ENCODE peak calls at places on chromosomes 11 and 22, in five cellular contexts. J is epithelial cell of esophagus, E is BJ, N is psoas muscle, Z is IMR-90. C is an unnamed sample.

GRCh38 chr22:34669001-34669400 is 397.0 kb upstream of the ISX start:
- DNase-seq in N (no peak), E (no peak), Z (no peak), J (no peak), C (no peak)

GRCh38 chr11:128927683-128928336 is 14.9 kb downstream of the TP53AIP1 start:
- DNase-seq in N (no peak), J (no peak), E (no peak), Z (no peak), C (no peak)

GRCh38 chr22:27669798-27670599 is 131.6 kb downstream of the MN1 start:
- DNase-seq in E (no peak), Z (no peak), J (no peak), N (peak), C (no peak)

GRCh38 chr11:86513746-86514373 is 139.2 kb downstream of the CCDC81 start:
- DNase-seq in Z (no peak), E (no peak), J (no peak), N (no peak), C (no peak)

GRCh38 chr11:88538088-88538487 is 200.6 kb upstream of the CTSC start:
- DNase-seq in N (no peak), Z (peak), J (peak), E (no peak), C (no peak)

GRCh38 chr22:37750596-37751162 is 53.8 kb downstream of the TRIOBP start:
- DNase-seq in Z (no peak), N (no peak), J (no peak), E (no peak), C (no peak)

GRCh38 chr11:33185756-33186155 is 24.5 kb upstream of the CSTF3 start:
- DNase-seq in E (no peak), N (no peak), Z (no peak), J (no peak), C (no peak)

GRCh38 chr11:61913699-61914395 is 3.5 kb downstream of the RAB3IL1 start:
- DNase-seq in E (no peak), Z (no peak), N (no peak), J (no peak), C (no peak)

GRCh38 chr11:132644511-132644910 is 887.8 kb downstream of the OPCML start:
- DNase-seq in J (no peak), E (no peak), Z (no peak), N (no peak), C (no peak)

GRCh38 chr11:134655189-134655937 is 243.3 kb upstream of the B3GAT1 start:
- DNase-seq in Z (no peak), N (no peak), J (no peak), E (no peak), C (no peak)

GRCh38 chr11:118364956-118365615 is 5.7 kb downstream of the UBE4A start:
- DNase-seq in N (no peak), E (no peak), J (no peak), Z (no peak), C (no peak)

GRCh38 chr22:50260801-50261614 is 475 bp downstream of the MAPK12 start:
- DNase-seq in Z (peak), N (no peak), J (peak), E (no peak), C (no peak)

GRCh38 chr11:101862410-101863233 is 52.2 kb upstream of the CEP126 start:
- DNase-seq in J (peak), N (no peak), Z (peak), E (no peak), C (peak)
- TF ChIP-seq CTCF in J (peak), N (peak), Z (peak), E (peak), C (peak)

DNA sequence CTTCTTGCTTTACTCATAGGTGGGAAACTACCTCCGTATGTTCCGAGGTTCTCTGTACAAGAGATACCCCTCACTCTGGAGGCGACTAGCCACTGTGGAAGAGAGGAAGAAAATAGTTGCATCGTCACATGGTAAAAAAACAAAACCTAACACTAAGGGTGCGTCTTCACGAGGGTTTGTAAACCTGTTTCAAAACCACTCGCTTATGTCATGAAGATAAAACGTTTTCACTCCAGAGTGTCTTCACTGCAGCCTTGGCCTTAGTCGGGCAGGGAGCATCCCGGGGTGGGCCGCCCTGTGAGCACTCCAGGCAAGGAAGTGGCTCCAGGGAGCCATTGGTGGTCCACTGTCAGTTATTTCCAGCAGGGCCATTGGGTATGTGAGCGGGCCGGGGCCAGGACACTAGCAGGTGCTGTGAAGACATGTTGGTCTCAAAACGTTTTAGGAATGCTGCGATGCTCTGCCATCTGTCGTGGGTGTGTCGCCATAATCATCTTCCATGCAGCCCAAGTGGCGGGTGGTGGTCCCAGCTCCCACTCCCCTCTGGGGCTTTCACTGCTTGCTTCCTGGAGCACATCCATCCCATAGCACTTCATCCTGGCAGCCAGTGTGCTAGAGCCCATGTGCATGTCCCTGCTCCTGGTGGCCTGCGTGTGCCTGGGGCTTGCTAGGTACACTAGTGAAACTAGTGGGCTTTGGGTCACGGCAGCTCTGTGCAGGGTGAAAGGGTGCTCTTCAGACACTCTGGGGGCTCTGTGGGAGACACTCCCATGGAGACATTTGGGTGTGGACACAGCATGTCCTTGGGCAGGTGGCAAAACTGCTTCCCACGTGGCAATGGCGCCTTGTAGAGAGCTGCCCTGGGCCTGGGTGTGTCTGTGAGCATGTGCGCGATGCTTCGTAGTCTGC is 5.2 kb downstream of the SMARCB1 start:
- DNase-seq in J (no peak), E (no peak), N (no peak), Z (no peak), C (no peak)
- TF ChIP-seq CTCF in J (no peak), E (no peak), N (no peak), Z (no peak), C (no peak)

GRCh38 chr22:17897864-17898263 is 123.6 kb upstream of the BID start:
- DNase-seq in E (no peak), N (no peak), J (no peak), Z (no peak), C (no peak)

GRCh38 chr22:17893900-17894299 is 119.6 kb upstream of the BID start:
- DNase-seq in J (no peak), E (no peak), Z (no peak), N (no peak), C (no peak)

GRCh38 chr22:17897411-17897810 is 123.1 kb upstream of the BID start:
- DNase-seq in Z (no peak), E (no peak), N (no peak), J (no peak), C (no peak)

GRCh38 chr22:17898375-17898774 is 124.1 kb upstream of the BID start:
- DNase-seq in J (no peak), N (no peak), Z (no peak), E (no peak), C (no peak)

GRCh38 chr22:17896552-17896951 is 122.3 kb upstream of the BID start:
- DNase-seq in J (no peak), E (no peak), Z (peak), N (peak), C (no peak)
- TF ChIP-seq CTCF in J (peak), E (peak), Z (peak), N (peak), C (peak)

GRCh38 chr11:113814181-113814580 is 34.6 kb downstream of the CLDN25 start:
- DNase-seq in J (no peak), N (no peak), Z (no peak), E (no peak), C (no peak)
- TF ChIP-seq CTCF in J (no peak), N (no peak), Z (no peak), E (no peak), C (no peak)

DNA sequence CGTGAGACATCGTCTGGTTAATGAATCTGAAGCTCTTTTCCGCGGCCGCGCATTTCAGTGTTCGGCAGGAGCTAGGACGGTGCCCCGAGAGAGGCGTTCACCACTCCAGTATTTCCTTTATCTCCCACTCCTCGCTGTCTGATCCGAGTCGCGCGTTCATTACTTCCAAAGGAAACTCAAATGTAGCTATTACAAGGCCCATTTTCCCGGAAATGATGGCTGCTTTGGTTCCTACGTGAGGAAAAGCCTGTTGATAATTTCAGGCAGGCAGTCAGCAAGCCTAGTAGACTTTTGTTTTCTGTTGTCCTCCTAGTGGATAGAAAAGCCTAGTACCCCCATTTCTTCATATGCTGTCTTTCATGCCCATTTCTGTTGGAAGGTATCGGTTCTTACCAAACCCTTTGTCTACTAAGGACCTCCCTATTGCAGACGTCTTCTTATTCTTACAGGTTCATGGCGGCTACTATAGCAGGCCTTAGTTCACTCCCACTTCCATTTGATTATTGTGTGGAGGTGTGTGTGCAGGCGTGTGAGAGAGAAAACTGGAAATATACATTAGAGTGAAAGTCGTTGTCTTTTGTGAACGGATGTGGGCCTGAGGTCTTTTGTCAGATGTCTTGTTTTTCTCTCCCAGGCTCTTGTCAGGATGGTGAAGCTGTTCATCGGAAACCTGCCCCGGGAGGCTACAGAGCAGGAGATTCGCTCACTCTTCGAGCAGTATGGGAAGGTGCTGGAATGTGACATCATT is 737 bp downstream of the RBM4 start:
- DNase-seq in N (no peak), Z (peak), J (peak), E (no peak), C (no peak)
- TF ChIP-seq CTCF in N (no peak), Z (peak), J (no peak), E (peak), C (peak)